ENCODE peak calls at places on chromosomes 13 and 19, in six cellular contexts. U is astrocyte; V is CD4-positive, CD25-positive, alpha-beta regulatory T cell; Y is ovary; X is left ventricle myocardium inferior; Q is mesendoderm. R is an unnamed sample.

GRCh38 chr13:22665531-22665930 is 515.2 kb upstream of the SGCG start:
- DNase-seq in Q (no peak), Y (no peak), X (no peak), V (no peak), U (no peak), R (no peak)

GRCh38 chr13:59677966-59678814 is 485.5 kb downstream of the DIAPH3 start:
- DNase-seq in X (no peak), V (no peak), Q (peak; percentile 64), U (peak; percentile 41), Y (no peak), R (no peak)

GRCh38 chr19:57934820-57935665 is at the start of gene ZNF418:
- DNase-seq in Q (peak; percentile 97), V (peak; percentile 3), U (peak; percentile 85), Y (peak; percentile 54), X (peak; percentile 42), R (peak; percentile 75)

GRCh38 chr13:34153428-34154180 is 335.7 kb downstream of the RFC3 start:
- DNase-seq in Q (peak; percentile 52), V (no peak), X (no peak), Y (no peak), U (no peak), R (no peak)

GRCh38 chr13:108787709-108788394 is 158.4 kb downstream of the MYO16 start:
- DNase-seq in X (no peak), Y (no peak), Q (no peak), U (no peak), V (no peak), R (no peak)

GRCh38 chr19:18775586-18776287 is 15.4 kb downstream of the COMP start:
- DNase-seq in Q (no peak), V (no peak), X (no peak), Y (no peak), U (peak; percentile 31), R (no peak)

GRCh38 chr13:30720470-30720869 is 14.9 kb upstream of the ALOX5AP start:
- DNase-seq in V (no peak), U (no peak), X (no peak), Y (no peak), Q (no peak), R (no peak)

GRCh38 chr13:80001510-80001842 is 339.4 kb downstream of the SPRY2 start:
- DNase-seq in Q (no peak), Y (no peak), V (no peak), X (no peak), U (no peak), R (no peak)

GRCh38 chr13:24911135-24911524 is 147.2 kb downstream of the RNF17 start:
- DNase-seq in V (no peak), Q (no peak), Y (no peak), X (no peak), U (peak; percentile 50), R (no peak)

GRCh38 chr13:112984954-112985802 is 16.2 kb downstream of the MCF2L start:
- DNase-seq in X (no peak), Y (no peak), U (no peak), V (no peak), Q (no peak), R (no peak)

GRCh38 chr19:30564551-30565011 is 192.4 kb downstream of the ZNF536 start:
- DNase-seq in Q (no peak), V (no peak), X (no peak), Y (no peak), U (no peak), R (no peak)

GRCh38 chr19:40713939-40714338 is 2.7 kb downstream of the COQ8B start:
- DNase-seq in X (no peak), V (no peak), U (no peak), Q (no peak), Y (no peak), R (no peak)
- H3K27ac ChIP-seq in X (peak overlapping the region; percentile 97), V (peak overlapping the region; percentile 94), U (peak overlapping the region; percentile 100), Q (no peak overlapping the region), Y (peak overlapping the region; percentile 96), R (peak overlapping the region; percentile 98)

DNA sequence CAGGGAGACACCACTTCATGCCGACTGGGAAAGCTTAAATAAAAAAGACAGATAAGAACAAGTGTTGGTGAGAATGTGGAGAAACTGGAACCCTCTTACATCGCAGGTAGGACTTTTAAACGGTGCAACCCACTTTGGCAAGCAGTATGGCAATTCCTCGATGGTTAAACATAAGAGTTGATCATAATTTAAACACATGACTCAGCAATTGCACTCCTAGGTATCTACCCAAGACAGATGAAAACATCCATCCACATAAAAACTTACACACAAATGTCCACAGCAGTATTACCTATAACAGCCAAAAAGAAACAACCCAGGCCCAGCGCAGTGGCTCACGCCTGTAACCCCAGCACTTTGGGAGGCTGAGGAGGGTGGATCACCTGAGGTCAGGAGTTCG is 21.9 kb downstream of the FLT1 start:
- DNase-seq in Q (no peak), V (no peak), Y (no peak), U (no peak), X (no peak), R (no peak)
- H3K4me3 ChIP-seq in Q (no peak overlapping the region), V (no peak overlapping the region), Y (no peak overlapping the region), U (no peak overlapping the region), X (no peak overlapping the region), R (no peak overlapping the region)

DNA sequence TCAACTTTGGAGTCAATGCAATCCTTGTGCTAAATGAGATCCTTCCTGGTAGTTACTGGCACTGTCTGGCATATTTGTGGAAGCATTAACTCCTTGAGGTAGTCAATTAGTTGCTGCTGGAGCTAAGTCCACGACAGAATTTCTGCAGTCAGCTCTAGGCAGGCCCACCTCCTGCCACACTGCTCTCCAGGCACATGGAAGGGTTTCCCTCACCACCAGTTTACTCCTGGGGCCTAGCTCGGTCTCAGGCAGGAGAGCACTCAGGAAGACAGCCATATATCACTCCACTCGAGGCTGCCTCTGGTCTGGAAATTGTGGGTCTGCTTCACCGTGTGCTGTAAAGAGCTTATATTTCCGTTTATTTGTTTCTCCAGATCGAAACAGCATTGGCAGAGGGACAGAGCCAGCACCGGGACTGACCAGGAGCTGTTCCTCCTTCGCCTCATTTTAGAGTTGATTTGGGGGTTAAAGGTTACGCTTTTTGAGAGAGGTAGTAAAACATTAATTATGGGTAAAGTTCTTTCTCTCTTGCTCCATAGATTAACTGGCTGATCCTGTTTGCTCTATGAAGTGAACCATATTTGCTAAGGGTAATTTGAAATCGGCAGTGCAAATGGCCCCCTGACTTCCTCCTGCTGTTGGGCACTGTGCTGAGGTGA is 20.6 kb upstream of the GTF3A start:
- DNase-seq in X (no peak), V (no peak), Q (no peak), U (no peak), Y (no peak), R (no peak)
- H3K27ac ChIP-seq in X (peak overlapping the region; percentile 59), V (no peak overlapping the region), Q (no peak overlapping the region), U (peak overlapping the region; percentile 15), Y (no peak overlapping the region), R (peak overlapping the region; percentile 60)

GRCh38 chr13:51999525-51999924 is 11.7 kb downstream of the ATP7B start:
- DNase-seq in U (peak; percentile 42), Q (no peak), Y (no peak), V (no peak), X (peak; percentile 72), R (peak; percentile 76)

GRCh38 chr13:51995677-51996551 is 15.3 kb downstream of the ATP7B start:
- DNase-seq in X (peak; percentile 35), V (no peak), Y (no peak), U (peak; percentile 18), Q (peak; percentile 44), R (no peak)

GRCh38 chr13:51998723-51999471 is 12.4 kb downstream of the ATP7B start:
- DNase-seq in U (no peak), Y (no peak), Q (peak; percentile 60), V (no peak), X (no peak), R (no peak)

GRCh38 chr13:51997641-51998330 is 13.5 kb downstream of the ATP7B start:
- DNase-seq in Q (peak; percentile 99), Y (no peak), X (no peak), V (no peak), U (no peak), R (no peak)

DNA sequence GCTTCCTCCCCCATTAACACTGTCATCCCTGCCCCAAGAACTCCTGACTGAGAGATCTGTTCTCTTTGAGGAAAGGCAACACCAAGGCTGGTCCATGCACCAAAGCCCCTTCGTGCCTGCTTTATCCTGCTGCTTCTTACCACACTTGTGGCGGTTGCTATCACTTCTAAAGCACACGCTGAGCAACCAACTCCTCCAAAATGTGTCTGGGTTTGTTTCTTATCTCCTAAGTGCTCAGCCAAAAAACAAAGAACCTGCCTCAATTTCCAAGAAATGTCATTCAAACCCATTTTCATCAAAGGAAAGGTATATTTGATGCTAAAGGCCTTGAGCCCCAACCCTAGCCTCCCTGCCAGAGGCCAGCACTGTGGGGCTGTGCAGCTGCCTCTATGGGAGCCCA is 14.6 kb downstream of the ATP7B start:
- DNase-seq in X (no peak), V (no peak), Y (no peak), U (no peak), Q (no peak), R (no peak)
- H3K4me3 ChIP-seq in X (no peak overlapping the region), V (no peak overlapping the region), Y (no peak overlapping the region), U (no peak overlapping the region), Q (no peak overlapping the region), R (no peak overlapping the region)

R was measured in sigmoid colon.